ENCODE peak calls at places on chromosomes 16 and 17, in eight cellular contexts. M is Peyer's patch, W is spleen, O is A549, G is ovary, X is heart left ventricle, D is tibial nerve, A is body of pancreas. T is an unnamed sample.

GRCh38 chr17:38451840-38452529 is 23.7 kb downstream of the ARHGAP23 start:
- DNase-seq in O (no peak), A (no peak), D (no peak), G (peak), W (no peak), M (no peak), X (peak), T (no peak)

GRCh38 chr16:54430491-54431030 is 144.0 kb upstream of the IRX3 start:
- DNase-seq in X (no peak), A (no peak), M (no peak), W (no peak), O (no peak), G (no peak), D (no peak), T (no peak)

GRCh38 chr17:64107517-64108235 is 22.3 kb downstream of the ERN1 start:
- DNase-seq in D (no peak), M (no peak), X (no peak), W (no peak), G (no peak), O (no peak), A (peak), T (no peak)

GRCh38 chr16:78024159-78024558 is 1.8 kb downstream of the CLEC3A start:
- DNase-seq in G (no peak), W (no peak), D (no peak), O (no peak), X (no peak), A (no peak), M (no peak), T (no peak)

GRCh38 chr16:17160285-17160854 is 310.4 kb downstream of the XYLT1 start:
- DNase-seq in G (no peak), D (no peak), M (no peak), X (no peak), A (no peak), O (no peak), W (no peak), T (no peak)

GRCh38 chr17:77692571-77693161 is 265.8 kb upstream of the TNRC6C start:
- DNase-seq in X (no peak), D (no peak), M (no peak), W (no peak), O (no peak), G (no peak), A (no peak), T (no peak)

GRCh38 chr16:55853114-55853513 is 20.2 kb upstream of the CES1 start:
- DNase-seq in X (no peak), A (no peak), O (no peak), G (no peak), W (no peak), D (no peak), M (no peak), T (no peak)

GRCh38 chr16:65510850-65511249 is 389.0 kb upstream of the CDH11 start:
- DNase-seq in A (no peak), D (no peak), G (no peak), M (no peak), O (no peak), W (no peak), X (no peak), T (no peak)

GRCh38 chr17:35051183-35051578 is 12.3 kb downstream of the RFFL start:
- DNase-seq in A (no peak), X (no peak), D (peak), M (no peak), W (no peak), O (no peak), G (no peak), T (peak)

GRCh38 chr17:80123791-80124190 is 22.4 kb downstream of the GAA start:
- DNase-seq in O (no peak), X (no peak), A (peak), D (no peak), G (no peak), M (no peak), W (no peak), T (no peak)

GRCh38 chr16:79049040-79049439 is 551.5 kb downstream of the MAF start:
- DNase-seq in M (no peak), A (no peak), D (no peak), O (no peak), G (no peak), X (no peak), W (no peak), T (no peak)

GRCh38 chr17:27293898-27294688 is at the start of gene WSB1:
- DNase-seq in M (peak), O (peak), W (peak), D (peak), A (peak), G (peak), X (peak), T (peak)
- TF ChIP-seq POLR2A in M (peak), O (peak), W (peak), D (peak), A (peak), G (peak), X (peak), T (peak)

GRCh38 chr16:72909196-72909595 is 138.7 kb downstream of the ZFHX3 start:
- DNase-seq in X (no peak), D (no peak), A (no peak), W (no peak), O (no peak), G (no peak), M (no peak), T (no peak)

GRCh38 chr16:72902276-72902675 is 145.7 kb downstream of the ZFHX3 start:
- DNase-seq in A (no peak), D (no peak), M (no peak), O (no peak), X (no peak), W (no peak), G (no peak), T (no peak)

GRCh38 chr16:72903176-72903575 is 144.8 kb downstream of the ZFHX3 start:
- DNase-seq in G (no peak), D (no peak), M (no peak), O (no peak), A (no peak), X (no peak), W (no peak), T (no peak)

GRCh38 chr16:72908362-72908838 is 139.5 kb downstream of the ZFHX3 start:
- DNase-seq in O (no peak), D (no peak), X (no peak), M (no peak), A (no peak), G (no peak), W (no peak), T (no peak)

GRCh38 chr16:72905581-72905980 is 142.3 kb downstream of the ZFHX3 start:
- DNase-seq in X (no peak), A (no peak), D (no peak), M (no peak), G (no peak), O (no peak), W (no peak), T (no peak)
- H3K27ac ChIP-seq in X (no peak), A (no peak), D (no peak), M (no peak), G (no peak), O (no peak), W (no peak), T (no peak)

DNA sequence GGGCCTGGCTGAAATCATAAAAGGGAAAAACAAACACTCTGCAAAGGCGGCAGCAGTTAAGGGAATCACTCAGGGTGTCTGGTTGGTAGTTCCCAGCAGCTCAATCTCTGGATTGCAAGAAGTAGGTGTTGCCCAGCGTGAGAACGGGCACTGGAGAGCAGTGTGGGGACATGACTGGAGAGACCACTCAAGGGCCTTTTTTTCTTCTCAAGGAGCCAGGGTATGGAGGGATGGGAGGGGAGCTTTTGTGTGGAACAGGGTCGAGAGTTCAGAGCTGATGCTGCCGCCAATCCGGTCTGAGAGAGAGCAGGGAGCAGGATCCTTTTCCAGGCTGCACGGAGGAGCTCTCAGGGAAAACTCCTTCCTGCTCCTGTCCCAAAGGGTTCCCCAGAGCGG is 15.2 kb downstream of the SCNN1B start:
- DNase-seq in O (peak), A (peak), M (no peak), W (no peak), D (no peak), G (no peak), X (no peak), T (no peak)
- TF ChIP-seq POLR2A in O (no peak), A (no peak), M (no peak), W (no peak), D (no peak), G (no peak), X (no peak), T (no peak)

DNA sequence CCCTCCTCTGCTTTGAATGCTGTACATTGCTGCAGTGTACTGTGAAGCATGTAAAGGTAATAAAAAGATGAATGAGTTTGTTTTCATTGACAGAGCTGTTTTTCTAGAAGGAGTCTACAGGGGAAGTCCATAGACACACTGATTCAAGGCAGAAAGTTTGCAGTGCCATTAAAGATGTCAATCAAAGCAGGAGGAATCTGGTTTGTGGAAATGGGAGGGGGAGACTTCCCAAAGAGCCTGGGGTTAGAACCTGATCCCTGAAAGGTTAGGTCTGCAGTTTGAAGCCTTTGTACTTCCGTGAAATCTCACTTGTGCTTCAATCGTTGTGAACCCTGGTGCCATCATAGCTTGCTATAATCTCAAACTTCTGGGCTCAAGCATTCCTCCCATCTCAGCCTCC is 5.2 kb downstream of the ACSF2 start:
- DNase-seq in A (no peak), D (no peak), M (no peak), W (no peak), O (no peak), G (no peak), X (no peak), T (no peak)
- H3K27ac ChIP-seq in A (no peak), D (no peak), M (no peak), W (no peak), O (no peak), G (no peak), X (no peak), T (no peak)

T was measured in upper lobe of left lung.